ENCODE peak calls at places on chromosomes 6 and 20, in four cellular contexts. R is HepG2, W is HCT116, L is K562. X is an unnamed sample.

GRCh38 chr6:136745300-136745699 is 47.0 kb downstream of the MAP3K5 start:
- DNase-seq in R (no peak), W (no peak), L (no peak), X (no peak)

GRCh38 chr6:129598244-129599187 is 111.5 kb downstream of the ARHGAP18 start:
- DNase-seq in R (peak), W (peak), L (peak), X (peak)

GRCh38 chr20:51306521-51307358 is 235.8 kb downstream of the NFATC2 start:
- DNase-seq in R (peak), W (peak), L (peak), X (peak)

GRCh38 chr6:144895890-144896289 is 610.8 kb downstream of the UTRN start:
- DNase-seq in R (no peak), W (no peak), L (no peak), X (no peak)

GRCh38 chr6:158923801-158924498 is 76.1 kb downstream of the RSPH3 start:
- DNase-seq in R (no peak), W (no peak), L (peak), X (no peak)

GRCh38 chr6:93679836-93680235 is 260.5 kb upstream of the EPHA7 start:
- DNase-seq in R (no peak), W (no peak), L (no peak), X (no peak)

GRCh38 chr20:49701313-49701731 is 12.4 kb downstream of the B4GALT5 start:
- DNase-seq in R (no peak), W (no peak), L (no peak), X (no peak)

GRCh38 chr6:21636876-21637275 is 43.3 kb downstream of the SOX4 start:
- DNase-seq in R (no peak), W (no peak), L (no peak), X (no peak)

GRCh38 chr6:154951400-154952200 is 43.5 kb upstream of the TIAM2 start:
- DNase-seq in R (no peak), W (no peak), L (peak), X (no peak)

GRCh38 chr6:159758031-159759001 is 3.5 kb upstream of the ACAT2 start:
- DNase-seq in R (peak), W (peak), L (peak), X (no peak)

GRCh38 chr6:52995913-52996685 is 1.0 kb upstream of the GSTA4 start:
- DNase-seq in R (peak), W (peak), L (peak), X (peak)

GRCh38 chr6:133017581-133017980 is 203.2 kb downstream of the RPS12 start:
- DNase-seq in R (no peak), W (no peak), L (no peak), X (no peak)

DNA sequence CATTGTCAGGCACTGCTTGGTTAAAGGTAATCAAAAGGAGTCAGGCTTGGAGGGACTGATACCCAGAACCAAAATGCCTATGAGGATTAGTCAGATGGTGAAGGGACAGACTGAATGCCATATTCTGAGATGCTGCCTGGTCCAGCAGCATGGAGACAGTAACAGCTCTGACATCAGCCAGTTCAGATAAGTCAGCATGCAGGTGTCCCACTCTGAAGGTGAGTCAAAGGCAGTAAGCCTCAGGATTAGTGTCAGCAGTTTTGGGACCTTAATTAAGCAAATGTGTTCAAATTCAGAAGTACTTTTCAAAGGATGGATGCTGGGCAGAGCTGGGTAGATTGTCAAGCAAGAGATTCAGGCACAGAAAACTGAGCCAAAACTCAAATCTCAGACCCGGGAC is 198.4 kb downstream of the RPS12 start:
- DNase-seq in R (no peak), W (no peak), L (no peak), X (no peak)
- TF ChIP-seq TCF7L2 in R (no peak), W (no peak), L (no peak), X (no peak)

GRCh38 chr6:47131773-47132172 is 89.6 kb upstream of the ADGRF1 start:
- DNase-seq in R (no peak), W (no peak), L (no peak), X (no peak)

GRCh38 chr6:47133230-47134000 is 91.3 kb upstream of the ADGRF1 start:
- DNase-seq in R (no peak), W (no peak), L (peak), X (no peak)

GRCh38 chr6:47134476-47135189 is 92.5 kb upstream of the ADGRF1 start:
- DNase-seq in R (peak), W (peak), L (peak), X (peak)

GRCh38 chr6:47130086-47130485 is 88.0 kb upstream of the ADGRF1 start:
- DNase-seq in R (no peak), W (no peak), L (no peak), X (no peak)

GRCh38 chr6:47132724-47133123 is 90.6 kb upstream of the ADGRF1 start:
- DNase-seq in R (no peak), W (no peak), L (no peak), X (no peak)
- TF ChIP-seq CTCF in R (no peak), W (no peak), L (no peak), X (no peak)

GRCh38 chr6:139372326-139373153 is 1.9 kb downstream of the CITED2 start:
- DNase-seq in R (no peak), W (no peak), L (peak), X (no peak)
- H3K4me3 ChIP-seq in R (peak), W (peak), L (peak), X (peak)

GRCh38 chr6:157669747-157670216 is 153.3 kb upstream of the SNX9 start:
- DNase-seq in R (peak), W (no peak), L (no peak), X (no peak)
- TF ChIP-seq TCF7L2 in R (no peak), W (no peak), L (no peak), X (no peak)

GRCh38 chr6:137868721-137869631 is 1.9 kb downstream of the TNFAIP3 start:
- DNase-seq in R (no peak), W (no peak), L (no peak), X (no peak)
- TF ChIP-seq CTCF in R (peak), W (peak), L (no peak), X (no peak)

GRCh38 chr6:123091896-123092271 is 95.8 kb downstream of the CLVS2 start:
- DNase-seq in R (no peak), W (no peak), L (no peak), X (peak)

GRCh38 chr6:123089223-123089622 is 93.2 kb downstream of the CLVS2 start:
- DNase-seq in R (no peak), W (no peak), L (no peak), X (no peak)

GRCh38 chr6:123085403-123085802 is 89.4 kb downstream of the CLVS2 start:
- DNase-seq in R (no peak), W (no peak), L (no peak), X (no peak)

GRCh38 chr6:123094768-123095167 is 98.7 kb downstream of the CLVS2 start:
- DNase-seq in R (no peak), W (no peak), L (no peak), X (no peak)

DNA sequence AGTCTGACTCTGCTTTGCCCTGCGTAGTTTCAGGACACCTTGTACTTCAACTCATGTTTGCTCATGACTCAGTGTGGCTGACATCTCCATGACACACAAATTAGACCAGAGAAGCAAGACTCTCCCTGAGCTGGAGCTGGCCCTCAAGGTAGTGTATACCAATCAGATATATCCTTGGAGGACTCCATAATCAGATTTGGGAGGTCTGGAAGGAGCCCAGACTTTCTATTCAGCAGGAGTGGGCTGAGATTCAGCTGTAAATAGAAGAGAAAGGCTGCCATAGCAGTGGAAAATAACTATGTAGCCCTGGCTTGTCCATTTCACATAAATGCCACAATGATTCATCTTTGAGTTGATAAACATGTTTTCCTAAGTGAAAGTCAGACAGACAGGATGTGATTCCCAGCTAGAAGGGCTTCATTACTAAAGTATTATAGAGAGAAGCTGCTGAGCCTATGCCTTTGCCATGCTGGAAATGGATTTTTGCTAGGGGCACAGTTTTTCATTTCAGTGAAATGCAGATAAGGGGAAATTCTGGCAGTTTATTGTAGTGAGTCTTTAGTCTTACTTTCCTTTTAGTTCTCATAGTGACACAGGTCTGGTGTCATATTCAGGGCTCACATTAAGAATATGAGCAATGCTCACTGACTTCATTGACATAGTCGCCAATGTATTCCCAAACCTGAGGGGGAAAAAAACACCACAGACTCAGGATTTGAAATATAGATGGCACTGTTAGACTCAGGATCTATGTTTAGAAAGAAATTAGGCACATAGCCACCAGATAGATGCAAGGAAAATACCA is 95.3 kb downstream of the CLVS2 start:
- DNase-seq in R (peak), W (no peak), L (no peak), X (peak)
- H3K4me3 ChIP-seq in R (no peak), W (no peak), L (no peak), X (peak)

GRCh38 chr20:24050119-24050518 is 61.5 kb upstream of the GGTLC1 start:
- DNase-seq in R (no peak), W (no peak), L (no peak), X (no peak)
- TF ChIP-seq TCF7L2 in R (no peak), W (no peak), L (no peak), X (no peak)

DNA sequence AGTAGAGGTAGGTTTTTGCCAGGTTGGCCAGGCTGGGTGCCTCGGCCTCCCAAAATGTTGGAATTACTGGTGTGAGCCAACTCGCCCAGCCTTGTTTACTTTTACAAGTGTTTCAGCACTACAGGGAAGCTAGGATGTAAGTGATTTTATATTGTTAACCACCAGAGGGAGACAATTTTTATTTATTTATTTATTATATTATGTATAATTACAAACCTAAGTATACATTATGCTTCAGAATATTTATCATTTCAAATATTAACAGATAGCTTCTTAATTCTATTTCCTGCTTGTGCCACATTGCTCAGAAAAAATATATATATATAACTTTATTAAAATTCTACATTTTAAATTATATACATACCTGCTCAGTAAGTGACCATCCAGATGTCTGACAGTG is 9.8 kb downstream of the MMUT start:
- DNase-seq in R (peak), W (no peak), L (peak), X (no peak)
- TF ChIP-seq CTCF in R (peak), W (peak), L (no peak), X (peak)

GRCh38 chr20:62219101-62219991 is 732 bp downstream of the HRH3 start:
- DNase-seq in R (no peak), W (no peak), L (no peak), X (no peak)
- H3K4me3 ChIP-seq in R (peak), W (no peak), L (no peak), X (peak)